ENCODE peak calls at places on chromosomes 7 and 10, in ten cellular contexts. K is SW480, O is astrocyte of the spinal cord, R is heart right ventricle, D is activated gamma-delta T cell treated with Interleukin-2 at 50 U/mL for 16 hours, P is iris pigment epithelial cell, Q is AG08396, G is IMR-90, B is NCI-H774, E is iPS DF 19.7. C is an unnamed sample.

GRCh38 chr10:103082683-103083082 is 110.4 kb downstream of the NT5C2 start:
- DNase-seq in P (no peak), O (no peak), G (no peak), Q (no peak), R (no peak), B (no peak), D (no peak), K (no peak), E (no peak), C (no peak)

GRCh38 chr7:1720325-1720724 is 50.2 kb downstream of the ELFN1 start:
- DNase-seq in Q (no peak), E (no peak), P (no peak), O (no peak), R (no peak), D (no peak), B (peak), K (no peak), G (no peak), C (no peak)

GRCh38 chr7:116734736-116735135 is 62.7 kb downstream of the MET start:
- DNase-seq in O (no peak), B (no peak), E (no peak), K (no peak), D (no peak), Q (no peak), R (no peak), P (no peak), G (no peak), C (no peak)

GRCh38 chr10:95547791-95548435 is 13.3 kb downstream of the SORBS1 start:
- DNase-seq in B (no peak), D (no peak), E (no peak), K (no peak), P (no peak), R (no peak), G (no peak), Q (no peak), O (no peak), C (no peak)

GRCh38 chr10:131099028-131099427 is 212.5 kb downstream of the TCERG1L start:
- DNase-seq in Q (no peak), B (peak), P (no peak), K (no peak), D (no peak), O (no peak), E (no peak), R (no peak), G (no peak), C (no peak)

GRCh38 chr10:75404335-75405200 is 3.0 kb upstream of the ZNF503 start:
- DNase-seq in P (no peak), O (no peak), D (no peak), E (no peak), B (peak), G (no peak), R (peak), K (peak), Q (no peak), C (no peak)

GRCh38 chr7:16652888-16653287 is 6.9 kb downstream of the BZW2 start:
- DNase-seq in K (no peak), P (no peak), D (no peak), R (no peak), G (no peak), Q (no peak), O (no peak), B (no peak), E (no peak), C (no peak)

GRCh38 chr7:55887786-55888185 is 530 bp downstream of the ZNF713 start:
- DNase-seq in Q (peak), K (peak), R (no peak), O (peak), B (peak), E (no peak), D (no peak), G (no peak), P (no peak), C (no peak)

GRCh38 chr10:60958892-60959601 is 15.1 kb upstream of the RHOBTB1 start:
- DNase-seq in D (no peak), K (no peak), R (no peak), O (peak), P (peak), B (no peak), Q (no peak), G (peak), E (no peak), C (no peak)

C was measured in GM06990.